ENCODE peak calls at places on chromosomes 12 and 14, in eight cellular contexts. C is fibroblast of mammary gland, S is psoas muscle, H is heart left ventricle, E is body of pancreas, G is A549, R is Calu3, N is GM20000. L is an unnamed sample.

GRCh38 chr12:58105225-58106119 is 164.1 kb downstream of the ATP23 start:
- DNase-seq in G (peak; percentile 10), N (no peak), H (no peak), E (no peak), R (no peak), S (no peak), C (peak; percentile 30), L (no peak)

GRCh38 chr14:20711275-20712069 is 22.9 kb downstream of the ANG start:
- DNase-seq in C (no peak), N (no peak), E (no peak), H (no peak), R (no peak), S (no peak), G (no peak), L (no peak)

GRCh38 chr12:54216580-54217308 is 28.0 kb upstream of the SMUG1 start:
- DNase-seq in E (peak; percentile 64), G (peak; percentile 93), N (peak; percentile 79), S (peak; percentile 80), C (peak; percentile 80), R (peak; percentile 82), H (peak; percentile 80), L (peak; percentile 84)

GRCh38 chr12:39431797-39432196 is 11.1 kb downstream of the KIF21A start:
- DNase-seq in R (no peak), G (no peak), S (no peak), E (no peak), H (no peak), C (no peak), N (no peak), L (no peak)

GRCh38 chr12:84805474-84805858 is 107.1 kb downstream of the SLC6A15 start:
- DNase-seq in S (no peak), E (no peak), N (no peak), H (no peak), G (no peak), R (no peak), C (no peak), L (no peak)

GRCh38 chr12:121423253-121423652 is 23.3 kb downstream of the RNF34 start:
- DNase-seq in E (no peak), H (no peak), S (no peak), N (no peak), G (no peak), R (no peak), C (no peak), L (no peak)

GRCh38 chr12:6824962-6825381 is 3.2 kb upstream of the P3H3 start:
- DNase-seq in S (no peak), R (no peak), N (no peak), E (no peak), H (no peak), G (no peak), C (peak; percentile 60), L (no peak)

GRCh38 chr12:127355061-127355820 is 911.7 kb upstream of the TMEM132C start:
- DNase-seq in G (peak; percentile 31), E (no peak), C (peak; percentile 37), R (no peak), H (no peak), S (no peak), N (no peak), L (no peak)

GRCh38 chr12:113702796-113703195 is 231.1 kb upstream of the LHX5 start:
- DNase-seq in N (no peak), R (no peak), S (no peak), C (no peak), H (no peak), E (no peak), G (no peak), L (no peak)

GRCh38 chr12:103249614-103250013 is 246.2 kb downstream of the C12orf42 start:
- DNase-seq in N (no peak), H (no peak), R (no peak), G (no peak), E (no peak), S (no peak), C (no peak), L (no peak)

GRCh38 chr14:72888636-72889201 is 5.2 kb downstream of the DPF3 start:
- DNase-seq in H (no peak), E (no peak), R (no peak), N (no peak), S (no peak), G (no peak), C (peak; percentile 16), L (no peak)

GRCh38 chr12:59937148-59937547 is 341.3 kb downstream of the SLC16A7 start:
- DNase-seq in C (no peak), H (no peak), N (no peak), R (no peak), S (no peak), E (no peak), G (no peak), L (no peak)

GRCh38 chr12:1533205-1533601 is 61.2 kb downstream of the FBXL14 start:
- DNase-seq in N (peak; percentile 64), E (no peak), S (no peak), H (no peak), C (peak; percentile 35), R (no peak), G (no peak), L (peak; percentile 49)

GRCh38 chr14:61280526-61281185 is 482 bp downstream of the TMEM30B start:
- DNase-seq in S (peak; percentile 89), C (no peak), N (peak; percentile 65), H (peak; percentile 56), E (peak; percentile 80), G (peak; percentile 84), R (peak; percentile 87), L (peak; percentile 81)

GRCh38 chr12:11693068-11693467 is 43.6 kb downstream of the ETV6 start:
- DNase-seq in C (no peak), N (no peak), S (no peak), R (no peak), E (no peak), G (no peak), H (no peak), L (no peak)

GRCh38 chr12:111084172-111084571 is 163.8 kb upstream of the MYL2 start:
- DNase-seq in G (no peak), N (no peak), H (no peak), C (no peak), S (no peak), E (no peak), R (no peak), L (no peak)

GRCh38 chr12:62438098-62438692 is 28.4 kb upstream of the MON2 start:
- DNase-seq in H (peak; percentile 31), E (peak; percentile 63), C (peak; percentile 63), R (peak; percentile 74), G (peak; percentile 69), S (no peak), N (peak; percentile 43), L (peak; percentile 66)

GRCh38 chr14:103679351-103679750 is 35.9 kb downstream of the XRCC3 start:
- DNase-seq in G (peak; percentile 47), C (peak; percentile 35), E (no peak), R (peak; percentile 24), N (peak; percentile 82), S (peak; percentile 67), H (no peak), L (peak; percentile 71)
- TF ChIP-seq CTCF in G (peak; percentile 52), C (peak; percentile 47), E (peak; percentile 25), R (peak; percentile 39), N (peak; percentile 49), S (peak; percentile 25), H (peak; percentile 45), L (peak; percentile 57)

GRCh38 chr14:75709207-75709812 is 48.3 kb downstream of the TTLL5 start:
- DNase-seq in R (peak; percentile 54), S (peak; percentile 76), C (peak; percentile 85), E (peak; percentile 83), H (peak; percentile 72), N (peak; percentile 67), G (peak; percentile 80), L (peak; percentile 80)

GRCh38 chr14:75714993-75715392 is 53.9 kb downstream of the TTLL5 start:
- DNase-seq in N (no peak), G (no peak), R (no peak), C (no peak), E (no peak), H (no peak), S (no peak), L (no peak)

GRCh38 chr14:75711796-75712211 is 50.8 kb downstream of the TTLL5 start:
- DNase-seq in G (peak; percentile 68), S (peak; percentile 90), N (peak; percentile 25), H (peak; percentile 50), E (peak; percentile 82), R (peak; percentile 85), C (peak; percentile 82), L (peak; percentile 3)

GRCh38 chr14:75715926-75716780 is 55.1 kb downstream of the TTLL5 start:
- DNase-seq in N (no peak), H (no peak), C (peak; percentile 83), E (no peak), R (no peak), G (peak; percentile 20), S (no peak), L (no peak)

GRCh38 chr14:75711134-75711795 is 50.2 kb downstream of the TTLL5 start:
- DNase-seq in R (peak; percentile 21), N (peak; percentile 45), E (peak; percentile 56), S (no peak), C (peak; percentile 67), H (peak; percentile 28), G (peak; percentile 51), L (peak; percentile 23)
- TF ChIP-seq CTCF in R (peak; percentile 53), N (peak; percentile 51), E (peak; percentile 92), S (peak; percentile 73), C (peak; percentile 96), H (peak; percentile 70), G (peak; percentile 78), L (no peak)

GRCh38 chr12:66279127-66279712 is 23.1 kb upstream of the HELB start:
- DNase-seq in G (peak; percentile 33), N (peak; percentile 28), R (peak; percentile 51), C (peak; percentile 29), E (no peak), S (no peak), H (no peak), L (peak; percentile 51)
- TF ChIP-seq CTCF in G (peak; percentile 42), N (peak; percentile 51), R (peak; percentile 58), C (peak; percentile 80), E (peak; percentile 53), S (peak; percentile 16), H (peak; percentile 45), L (peak; percentile 57)

GRCh38 chr14:89185919-89186849 is 230.8 kb downstream of the FOXN3 start:
- DNase-seq in S (peak; percentile 69), E (no peak), H (no peak), R (no peak), N (no peak), C (peak; percentile 88), G (peak; percentile 3), L (no peak)

GRCh38 chr14:89186850-89187376 is 230.1 kb downstream of the FOXN3 start:
- DNase-seq in C (peak; percentile 15), E (peak; percentile 33), N (no peak), S (peak; percentile 65), H (no peak), G (no peak), R (no peak), L (no peak)

GRCh38 chr14:89187501-89187900 is 229.5 kb downstream of the FOXN3 start:
- DNase-seq in E (no peak), H (no peak), C (no peak), R (no peak), G (no peak), N (no peak), S (no peak), L (no peak)

GRCh38 chr14:89190779-89191513 is 226.1 kb downstream of the FOXN3 start:
- DNase-seq in E (no peak), N (no peak), H (no peak), S (no peak), G (no peak), R (no peak), C (no peak), L (no peak)

DNA sequence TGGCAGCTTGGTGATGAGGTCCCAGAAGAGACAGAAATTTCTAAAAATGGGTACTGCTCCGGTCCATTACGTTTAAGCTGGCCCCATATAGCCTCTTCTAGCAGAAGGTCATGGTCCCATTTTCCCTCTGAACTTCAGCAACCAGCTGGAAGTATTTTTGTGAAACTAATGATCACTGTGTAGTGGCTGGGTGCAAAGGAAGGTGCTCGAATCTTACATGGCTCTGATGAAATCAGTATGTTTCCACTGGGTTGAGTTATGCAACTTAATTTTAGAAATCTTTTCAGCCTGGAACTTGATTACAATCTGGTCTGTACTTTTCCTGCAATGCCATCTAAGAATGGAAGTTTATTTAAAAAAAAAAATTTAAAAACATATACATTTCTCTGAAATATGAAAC is 228.5 kb downstream of the FOXN3 start:
- DNase-seq in C (no peak), E (no peak), R (no peak), S (no peak), H (no peak), G (no peak), N (no peak), L (no peak)
- TF ChIP-seq CTCF in C (no peak), E (no peak), R (no peak), S (no peak), H (no peak), G (no peak), N (no peak), L (no peak)

L was measured in activated CD8-positive, alpha-beta T cell treated with anti-CD3 and anti-CD28 coated beads for 36 hours.